ENCODE peak calls at places on chromosome 2, in seven cellular contexts. C is CD8-positive, alpha-beta T cell; V is endodermal cell; G is naive thymus-derived CD4-positive, alpha-beta T cell; W is CD4-positive, alpha-beta memory T cell; P is DND-41; R is astrocyte. K is an unnamed sample. For H3K9me3, the result is how much of the 10 kb centered on the place peaks cover.

GRCh38 chr2:172178035-172178434 is 75.3 kb upstream of the DLX2 start:
- DNase-seq in C (no peak), V (no peak), G (no peak), W (no peak), P (no peak), R (peak), K (no peak)

GRCh38 chr2:161327582-161327981 is 19.4 kb downstream of the PSMD14 start:
- DNase-seq in C (no peak), V (no peak), G (no peak), W (no peak), P (no peak), R (no peak), K (no peak)

GRCh38 chr2:127640082-127641072 is 5.6 kb upstream of the GPR17 start:
- DNase-seq in C (no peak), V (peak), G (peak), W (peak), P (peak), R (no peak), K (peak)

GRCh38 chr2:134389331-134389835 is 135.5 kb downstream of the MGAT5 start:
- DNase-seq in C (no peak), V (no peak), G (no peak), W (no peak), P (no peak), R (no peak), K (no peak)

GRCh38 chr2:37802899-37803379 is 122.1 kb upstream of the RMDN2 start:
- DNase-seq in C (no peak), V (no peak), G (no peak), W (no peak), P (no peak), R (peak), K (no peak)

GRCh38 chr2:227257820-227258219 is 67.2 kb upstream of the MFF start:
- DNase-seq in C (no peak), V (no peak), G (no peak), W (no peak), P (no peak), R (no peak), K (no peak)

GRCh38 chr2:101961287-101962242 is 30.2 kb upstream of the IL1R2 start:
- DNase-seq in C (no peak), V (no peak), G (no peak), W (no peak), P (no peak), R (peak), K (no peak)

GRCh38 chr2:72894466-72894865 is 7.3 kb downstream of the SPR start:
- DNase-seq in C (no peak), V (no peak), G (no peak), W (no peak), P (no peak), R (no peak), K (no peak)

GRCh38 chr2:164044637-164045036 is 308.8 kb upstream of the FIGN start:
- DNase-seq in C (no peak), V (no peak), G (no peak), W (no peak), P (no peak), R (peak), K (no peak)

GRCh38 chr2:96305979-96306308 is 598 bp upstream of the SNRNP200 start:
- DNase-seq in C (no peak), V (no peak), G (no peak), W (no peak), P (no peak), R (no peak), K (peak)

GRCh38 chr2:145595296-145595695 is 1075.4 kb upstream of the ZEB2 start:
- DNase-seq in C (no peak), V (no peak), G (no peak), W (no peak), P (no peak), R (peak), K (no peak)

GRCh38 chr2:176398783-176399182 is 129.5 kb downstream of the MTX2 start:
- DNase-seq in C (no peak), V (no peak), G (no peak), W (no peak), P (no peak), R (peak), K (peak)

GRCh38 chr2:203951366-203951902 is 14.9 kb downstream of the ICOS start:
- DNase-seq in C (peak), V (no peak), G (peak), W (peak), P (peak), R (no peak), K (no peak)

GRCh38 chr2:8049851-8050571 is 631.8 kb upstream of the ID2 start:
- DNase-seq in C (no peak), V (no peak), G (no peak), W (no peak), P (no peak), R (no peak), K (no peak)

GRCh38 chr2:26630669-26631360 is 10.4 kb downstream of the CIB4 start:
- DNase-seq in C (no peak), V (peak), G (no peak), W (no peak), P (no peak), R (peak), K (no peak)

GRCh38 chr2:86225581-86225980 is 26.3 kb downstream of the MRPL35 start:
- DNase-seq in C (peak), V (no peak), G (peak), W (peak), P (no peak), R (no peak), K (no peak)

GRCh38 chr2:236085647-236086046 is 82.5 kb downstream of the GBX2 start:
- DNase-seq in C (no peak), V (peak), G (no peak), W (no peak), P (no peak), R (no peak), K (no peak)

GRCh38 chr2:47724221-47724981 is 58.5 kb upstream of the MSH6 start:
- DNase-seq in C (no peak), V (peak), G (no peak), W (no peak), P (no peak), R (peak), K (peak)

GRCh38 chr2:197847666-197848401 is 43.4 kb downstream of the PLCL1 start:
- DNase-seq in C (no peak), V (no peak), G (peak), W (peak), P (peak), R (peak), K (no peak)

GRCh38 chr2:184049566-184049965 is 548.8 kb upstream of the ZNF804A start:
- DNase-seq in C (no peak), V (no peak), G (no peak), W (no peak), P (no peak), R (no peak), K (no peak)
- H3K9me3 ChIP-seq in C (under half), V (under half), G (under half), W (under half), P (under half), R (under half), K (under half)

GRCh38 chr2:108946442-108946841 is 42.6 kb downstream of the EDAR start:
- DNase-seq in C (no peak), V (no peak), G (no peak), W (no peak), P (no peak), R (no peak), K (no peak)
- H3K9me3 ChIP-seq in C (under half), V (under half), G (under half), W (under half), P (under half), R (under half), K (under half)

DNA sequence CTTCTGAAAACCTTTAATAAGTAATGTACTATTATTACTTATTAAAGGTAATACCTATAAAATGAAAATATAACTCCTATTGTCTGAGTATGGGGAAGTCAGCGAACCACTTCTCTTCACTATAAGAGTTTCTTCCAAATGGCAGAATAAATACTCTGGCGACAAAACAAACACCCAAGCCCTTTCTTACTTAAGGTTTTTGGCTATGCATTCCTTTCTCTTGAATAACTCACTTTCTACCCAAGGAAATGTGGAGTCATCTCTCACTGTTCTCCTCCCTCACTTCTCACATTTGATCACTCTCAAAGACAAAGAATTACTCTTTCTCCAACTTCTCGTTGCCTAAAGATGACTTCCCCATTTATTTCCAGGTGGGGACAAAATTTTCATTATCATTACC is 816.8 kb upstream of the CRIM1 start:
- DNase-seq in C (no peak), V (no peak), G (no peak), W (no peak), P (no peak), R (peak), K (no peak)
- H3K9me3 ChIP-seq in C (under half), V (under half), G (under half), W (under half), P (under half), R (under half), K (under half)

DNA sequence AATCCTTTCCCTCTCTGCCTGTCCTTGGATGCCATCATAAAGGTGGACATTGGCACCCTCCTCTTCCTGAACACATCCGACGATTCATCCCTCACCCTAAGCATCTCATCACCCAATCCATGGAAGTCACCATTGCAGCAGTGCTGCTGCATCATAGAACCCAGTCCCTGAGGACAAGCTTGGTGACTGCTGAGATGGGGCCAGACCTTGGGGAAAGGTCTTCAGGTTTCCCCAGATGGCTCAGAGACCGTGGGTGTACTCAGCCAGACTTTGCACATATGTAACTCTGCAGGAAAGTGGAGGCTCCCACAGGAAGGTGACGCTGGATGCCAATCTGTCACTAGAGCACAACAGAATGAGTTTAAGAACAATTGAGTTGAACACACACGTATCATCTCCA is 202.2 kb downstream of the SOX11 start:
- DNase-seq in C (no peak), V (no peak), G (no peak), W (no peak), P (no peak), R (no peak), K (no peak)
- H3K9me3 ChIP-seq in C (under half), V (under half), G (under half), W (under half), P (under half), R (under half), K (under half)

GRCh38 chr2:112835553-112836535 is 735 bp downstream of the IL1B start:
- DNase-seq in C (no peak), V (peak), G (no peak), W (no peak), P (no peak), R (no peak), K (peak)
- H3K9me3 ChIP-seq in C (under half), V (under half), G (under half), W (under half), P (under half), R (under half), K (under half)